ENCODE peak calls at places on chromosomes 2 and 18, in eight cellular contexts. H is GM10248; G is AG08396; B is stimulated activated CD4-positive, alpha-beta T cell treated with anti-CD3 and anti-CD28 coated beads, TNF-alpha, amount 100 ng/mL, for 24 hours; P is EL; K is activated CD4-positive, alpha-beta T cell treated with anti-CD3 and anti-CD28 coated beads, Interleukin-2, amount 10 ng/mL, durations not matched to agents 7 days and 5 days; C is CD8-positive, alpha-beta T cell; A is A549. T is an unnamed sample.

GRCh38 chr18:78717051-78717765 is 262.4 kb upstream of the SALL3 start:
- DNase-seq in H (no peak), G (no peak), B (no peak), P (no peak), K (no peak), C (no peak), A (no peak), T (no peak)

GRCh38 chr2:178119181-178119922 is 7.1 kb downstream of the RBM45 start:
- DNase-seq in H (no peak), G (no peak), B (no peak), P (no peak), K (no peak), C (no peak), A (no peak), T (no peak)

GRCh38 chr18:3262234-3263171 is 570 bp downstream of the MYL12B start:
- DNase-seq in H (no peak), G (no peak), B (no peak), P (peak), K (peak), C (no peak), A (peak), T (no peak)

GRCh38 chr2:101517753-101518152 is 42.8 kb upstream of the RFX8 start:
- DNase-seq in H (no peak), G (no peak), B (no peak), P (peak), K (no peak), C (no peak), A (peak), T (no peak)

GRCh38 chr2:9655441-9656269 is 24.9 kb upstream of the YWHAQ start:
- DNase-seq in H (peak), G (no peak), B (peak), P (peak), K (peak), C (peak), A (peak), T (no peak)

GRCh38 chr2:26438526-26438925 is 36.8 kb downstream of the DRC1 start:
- DNase-seq in H (no peak), G (no peak), B (no peak), P (peak), K (no peak), C (no peak), A (no peak), T (no peak)

GRCh38 chr2:238091426-238092060 is 8.6 kb upstream of the ESPNL start:
- DNase-seq in H (no peak), G (no peak), B (no peak), P (no peak), K (no peak), C (no peak), A (no peak), T (no peak)

GRCh38 chr2:70992945-70993688 is 1.6 kb downstream of the TEX261 start:
- DNase-seq in H (no peak), G (no peak), B (no peak), P (no peak), K (no peak), C (no peak), A (no peak), T (no peak)